ENCODE peak calls at places on chromosomes 13 and 19, in five cellular contexts. K, I, B, G and U are unnamed samples.

GRCh38 chr19:10007811-10008211 is 2.5 kb downstream of the COL5A3 start:
- DNase-seq in K (no peak), I (no peak), B (no peak), G (no peak), U (no peak)

GRCh38 chr13:99380402-99380801 is 73.2 kb upstream of the GPR183 start:
- DNase-seq in K (no peak), I (no peak), B (no peak), G (no peak), U (no peak)

GRCh38 chr19:18436651-18437478 is 1.1 kb downstream of the ISYNA1 start:
- DNase-seq in K (no peak), I (peak; percentile 63), B (peak; percentile 75), G (peak; percentile 47), U (peak; percentile 70)

GRCh38 chr19:37506387-37507166 is at the start of gene ZNF793:
- DNase-seq in K (peak; percentile 72), I (peak; percentile 88), B (peak; percentile 84), G (peak; percentile 51), U (peak; percentile 72)

GRCh38 chr13:100063333-100063732 is 25.6 kb upstream of the PCCA start:
- DNase-seq in K (no peak), I (no peak), B (no peak), G (no peak), U (no peak)

GRCh38 chr13:22001336-22001735 is 330.5 kb downstream of the FGF9 start:
- DNase-seq in K (no peak), I (no peak), B (no peak), G (no peak), U (no peak)

GRCh38 chr19:16895467-16896097 is 6.8 kb downstream of the F2RL3 start:
- DNase-seq in K (no peak), I (no peak), B (no peak), G (no peak), U (no peak)

GRCh38 chr13:27001705-27002104 is 169.9 kb downstream of the USP12 start:
- DNase-seq in K (no peak), I (no peak), B (no peak), G (no peak), U (no peak)

GRCh38 chr19:17606786-17607185 is 51.3 kb downstream of the COLGALT1 start:
- DNase-seq in K (no peak), I (no peak), B (no peak), G (no peak), U (no peak)

GRCh38 chr13:46595136-46595917 is 42.4 kb downstream of the LRCH1 start:
- DNase-seq in K (no peak), I (no peak), B (no peak), G (no peak), U (no peak)

GRCh38 chr13:63403726-63404125 is 1988.1 kb upstream of the PCDH20 start:
- DNase-seq in K (no peak), I (no peak), B (no peak), G (no peak), U (no peak)

GRCh38 chr19:18119243-18120105 is 21.9 kb downstream of the MAST3 start:
- DNase-seq in K (no peak), I (peak; percentile 63), B (peak; percentile 70), G (no peak), U (peak; percentile 27)

GRCh38 chr19:3420909-3421619 is 54.7 kb downstream of the NFIC start:
- DNase-seq in K (no peak), I (no peak), B (no peak), G (no peak), U (no peak)

GRCh38 chr19:41192574-41193419 is at the start of gene CYP2S1:
- DNase-seq in K (no peak), I (peak; percentile 83), B (no peak), G (no peak), U (no peak)

GRCh38 chr19:54345938-54346386 is 7.0 kb upstream of the LILRA4 start:
- DNase-seq in K (no peak), I (no peak), B (no peak), G (no peak), U (no peak)

GRCh38 chr19:47676811-47677210 is 36.4 kb upstream of the EHD2 start:
- DNase-seq in K (no peak), I (no peak), B (no peak), G (no peak), U (no peak)

GRCh38 chr13:24264976-24265375 is 44.4 kb upstream of the C1QTNF9 start:
- DNase-seq in K (no peak), I (peak; percentile 58), B (peak; percentile 85), G (no peak), U (peak; percentile 79)

GRCh38 chr13:63497601-63498000 is 2082.0 kb upstream of the PCDH20 start:
- DNase-seq in K (no peak), I (no peak), B (no peak), G (no peak), U (no peak)

GRCh38 chr19:28289294-28290063 is 923.5 kb downstream of the UQCRFS1 start:
- DNase-seq in K (no peak), I (no peak), B (no peak), G (no peak), U (no peak)

GRCh38 chr13:45828253-45828968 is 23.1 kb downstream of the SIAH3 start:
- DNase-seq in K (no peak), I (no peak), B (no peak), G (no peak), U (no peak)

GRCh38 chr19:34220472-34221063 is 33.8 kb upstream of the GARRE1 start:
- DNase-seq in K (no peak), I (peak; percentile 73), B (peak; percentile 43), G (peak; percentile 40), U (peak; percentile 16)

GRCh38 chr13:105342421-105342820 is 1193.0 kb downstream of the EFNB2 start:
- DNase-seq in K (no peak), I (no peak), B (no peak), G (no peak), U (no peak)

GRCh38 chr13:80363890-80364503 is 23.1 kb upstream of the SPRY2 start:
- DNase-seq in K (no peak), I (peak; percentile 27), B (no peak), G (no peak), U (no peak)

GRCh38 chr19:41619018-41619571 is 7.8 kb downstream of the CEACAM4 start:
- DNase-seq in K (no peak), I (no peak), B (no peak), G (no peak), U (no peak)

GRCh38 chr13:75196112-75196855 is 285.7 kb downstream of the TBC1D4 start:
- DNase-seq in K (no peak), I (no peak), B (no peak), G (no peak), U (no peak)

GRCh38 chr13:93709511-93710244 is 483.1 kb downstream of the GPC6 start:
- DNase-seq in K (no peak), I (no peak), B (no peak), G (no peak), U (no peak)

GRCh38 chr19:19627442-19627715 is 641 bp downstream of the LPAR2 start:
- DNase-seq in K (no peak), I (no peak), B (peak; percentile 38), G (no peak), U (no peak)

GRCh38 chr13:24241336-24241735 is 68.0 kb upstream of the C1QTNF9 start:
- DNase-seq in K (no peak), I (no peak), B (no peak), G (no peak), U (no peak)

GRCh38 chr13:25905411-25906010 is 146.3 kb downstream of the SHISA2 start:
- DNase-seq in K (no peak), I (no peak), B (no peak), G (no peak), U (no peak)

GRCh38 chr19:5396963-5397362 is 56.4 kb upstream of the PTPRS start:
- DNase-seq in K (no peak), I (no peak), B (no peak), G (no peak), U (no peak)

GRCh38 chr19:5394907-5395505 is 54.4 kb upstream of the PTPRS start:
- DNase-seq in K (no peak), I (no peak), B (no peak), G (no peak), U (no peak)

GRCh38 chr19:5395541-5395940 is 54.9 kb upstream of the PTPRS start:
- DNase-seq in K (no peak), I (no peak), B (no peak), G (no peak), U (no peak)

GRCh38 chr19:5397804-5398692 is 57.2 kb upstream of the ZNRF4 start:
- DNase-seq in K (no peak), I (no peak), B (peak; percentile 2), G (no peak), U (no peak)

GRCh38 chr19:5395996-5396939 is 55.7 kb upstream of the PTPRS start:
- DNase-seq in K (no peak), I (no peak), B (no peak), G (no peak), U (no peak)
- H3K4me3 ChIP-seq in K (no peak overlapping the region), I (no peak overlapping the region), B (no peak overlapping the region), G (no peak overlapping the region), U (no peak overlapping the region)

DNA sequence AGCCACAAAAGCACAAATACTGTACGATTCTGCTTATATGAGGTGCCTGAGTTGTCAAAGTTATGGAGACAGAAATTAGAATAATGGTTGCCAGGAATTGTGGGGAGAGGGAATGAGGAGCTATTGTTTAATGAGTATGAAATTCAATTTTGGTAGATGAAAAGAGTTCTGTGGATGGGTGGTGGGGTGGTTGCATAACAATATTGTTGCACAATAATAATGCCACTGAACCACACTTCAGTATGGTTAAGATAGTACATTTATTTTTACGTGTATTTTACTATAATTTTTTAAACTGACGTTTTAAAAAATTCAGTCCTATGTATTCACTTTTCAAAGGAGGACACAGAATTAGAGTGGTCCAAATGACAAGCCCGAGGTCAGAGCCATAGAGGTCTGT is 1.8 kb upstream of the OXGR1 start:
- DNase-seq in K (no peak), I (no peak), B (no peak), G (no peak), U (no peak)
- H3K27me3 ChIP-seq in K (no peaks in the 10 kb centered on the region), I (no peaks in the 10 kb centered on the region), B (peaks cover 10% of the 10 kb centered on the region), G (peaks cover 39% of the 10 kb centered on the region), U (peaks cover 3% of the 10 kb centered on the region)

GRCh38 chr19:4717191-4717965 is 6.3 kb downstream of the DPP9 start:
- DNase-seq in K (no peak), I (no peak), B (no peak), G (no peak), U (no peak)

GRCh38 chr19:4717966-4718701 is 5.5 kb downstream of the DPP9 start:
- DNase-seq in K (no peak), I (no peak), B (no peak), G (no peak), U (no peak)

GRCh38 chr19:4714016-4714415 is 9.6 kb downstream of the DPP9 start:
- DNase-seq in K (no peak), I (no peak), B (no peak), G (no peak), U (no peak)

GRCh38 chr19:4713384-4713951 is 10.2 kb downstream of the DPP9 start:
- DNase-seq in K (no peak), I (peak; percentile 86), B (no peak), G (no peak), U (no peak)

GRCh38 chr19:4715529-4716221 is 8.0 kb downstream of the DPP9 start:
- DNase-seq in K (no peak), I (no peak), B (no peak), G (no peak), U (no peak)
- H3K27ac ChIP-seq in K (no peak overlapping the region), I (no peak overlapping the region), B (no peak overlapping the region), G (no peak overlapping the region), U (no peak overlapping the region)

DNA sequence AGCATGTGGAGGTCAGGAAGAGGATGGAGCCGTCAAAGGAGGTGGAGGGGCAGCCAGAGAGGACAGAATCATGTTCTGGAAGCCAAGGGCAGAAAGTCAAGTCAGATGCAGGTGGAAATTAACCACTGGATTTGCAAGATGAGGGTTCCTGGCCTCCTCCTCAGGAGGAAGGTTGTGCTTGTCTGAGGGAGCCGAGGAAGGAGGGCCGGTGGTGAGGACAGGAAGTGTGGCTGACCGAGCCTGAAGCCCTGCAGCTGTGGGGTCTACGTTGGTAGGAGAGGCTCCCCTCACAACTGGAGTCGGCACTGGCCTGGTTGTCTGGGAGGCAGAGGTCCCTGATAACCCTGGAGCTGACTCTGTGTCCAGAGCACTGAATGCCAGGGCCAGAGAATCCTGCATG is 15.4 kb upstream of the DHDH start:
- DNase-seq in K (no peak), I (no peak), B (no peak), G (no peak), U (no peak)
- H3K4me3 ChIP-seq in K (no peak overlapping the region), I (no peak overlapping the region), B (no peak overlapping the region), G (no peak overlapping the region), U (no peak overlapping the region)